ENCODE peak calls at places on chromosomes 6 and 20, in six cellular contexts. S is dorsolateral prefrontal cortex, M is naive B cell, G is G401, B is posterior cingulate gyrus, F is fibroblast of the aortic adventitia. V is an unnamed sample.

GRCh38 chr20:44780226-44780625 is 30.1 kb downstream of the RIMS4 start:
- DNase-seq in S (no peak), M (no peak), G (no peak), B (no peak), F (peak), V (peak)

GRCh38 chr6:118896339-118897136 is 2.6 kb downstream of the ASF1A start:
- DNase-seq in S (no peak), M (no peak), G (peak), B (no peak), F (peak), V (no peak)

GRCh38 chr6:2119275-2119674 is 126.1 kb downstream of the GMDS start:
- DNase-seq in S (no peak), M (no peak), G (no peak), B (no peak), F (no peak), V (no peak)

GRCh38 chr6:90294989-90295853 is 1.4 kb downstream of the BACH2 start:
- DNase-seq in S (no peak), M (peak), G (peak), B (peak), F (peak), V (peak)

GRCh38 chr6:101397199-101397598 is 3.7 kb downstream of the GRIK2 start:
- DNase-seq in S (no peak), M (no peak), G (peak), B (no peak), F (peak), V (no peak)

GRCh38 chr20:651713-652610 is 1.0 kb downstream of the SRXN1 start:
- DNase-seq in S (no peak), M (no peak), G (no peak), B (no peak), F (no peak), V (no peak)

GRCh38 chr6:87583822-87584221 is 6.0 kb downstream of the RARS2 start:
- DNase-seq in S (no peak), M (no peak), G (no peak), B (no peak), F (no peak), V (no peak)

GRCh38 chr20:57525328-57526053 is 551 bp upstream of the CTCFL start:
- DNase-seq in S (no peak), M (no peak), G (no peak), B (no peak), F (no peak), V (no peak)

GRCh38 chr20:57573176-57573575 is 12.3 kb downstream of the PCK1 start:
- DNase-seq in S (no peak), M (no peak), G (no peak), B (no peak), F (no peak), V (no peak)

GRCh38 chr6:452301-453067 is 60.9 kb downstream of the IRF4 start:
- DNase-seq in S (no peak), M (no peak), G (no peak), B (no peak), F (peak), V (no peak)

GRCh38 chr6:77466055-77467028 is 3.1 kb upstream of the HTR1B start:
- DNase-seq in S (no peak), M (no peak), G (peak), B (no peak), F (peak), V (no peak)

V was measured in stimulated activated CD4-positive, alpha-beta T cell treated with anti-CD3 and anti-CD28 coated beads, Interleukin-12 subunit alpha, Interleukin-12 subunit beta, amount 100 ng/mL, for 24 hours.